ENCODE peak calls at places on chromosomes 5 and 9, in six cellular contexts. One of them, this sample, is unnamed.
A peak's percentile ranks its signal among the peaks of the same experiment; 100 is the strongest.

GRCh38 chr5:134136221-134136631 is 21.7 kb downstream of the TCF7 start:
- DNase-seq in neuronal stem cell: no peak
- DNase-seq in IMR-90: no peak
- DNase-seq in mesenchymal stem cell: no peak
- DNase-seq in H1: no peak
- DNase-seq in H9: peak; percentile 24
- DNase-seq in this sample: no peak

GRCh38 chr9:87002517-87002916 is 55.2 kb upstream of the GAS1 start:
- DNase-seq in neuronal stem cell: no peak
- DNase-seq in IMR-90: no peak
- DNase-seq in mesenchymal stem cell: no peak
- DNase-seq in H1: no peak
- DNase-seq in H9: no peak
- DNase-seq in this sample: no peak

GRCh38 chr5:132478498-132478855 is 12.1 kb downstream of the IRF1 start:
- DNase-seq in neuronal stem cell: no peak
- DNase-seq in IMR-90: no peak
- DNase-seq in mesenchymal stem cell: no peak
- DNase-seq in H1: no peak
- DNase-seq in H9: no peak
- DNase-seq in this sample: peak; percentile 51

GRCh38 chr5:14869286-14870164 is 2.1 kb downstream of the ANKH start:
- DNase-seq in neuronal stem cell: no peak
- DNase-seq in IMR-90: no peak
- DNase-seq in mesenchymal stem cell: no peak
- DNase-seq in H1: no peak
- DNase-seq in H9: no peak
- DNase-seq in this sample: no peak

GRCh38 chr5:60334281-60334713 is 365.7 kb downstream of the DEPDC1B start:
- DNase-seq in neuronal stem cell: no peak
- DNase-seq in IMR-90: peak; percentile 65
- DNase-seq in mesenchymal stem cell: peak; percentile 87
- DNase-seq in H1: no peak
- DNase-seq in H9: no peak
- DNase-seq in this sample: peak; percentile 8

GRCh38 chr9:95813923-95814322 is 61.6 kb upstream of the ERCC6L2 start:
- DNase-seq in neuronal stem cell: no peak
- DNase-seq in IMR-90: no peak
- DNase-seq in mesenchymal stem cell: no peak
- DNase-seq in H1: no peak
- DNase-seq in H9: no peak
- DNase-seq in this sample: no peak

GRCh38 chr9:36976371-36977030 is 57.6 kb downstream of the PAX5 start:
- DNase-seq in neuronal stem cell: no peak
- DNase-seq in IMR-90: no peak
- DNase-seq in mesenchymal stem cell: no peak
- DNase-seq in H1: peak; percentile 36
- DNase-seq in H9: peak; percentile 9
- DNase-seq in this sample: peak; percentile 92

GRCh38 chr5:129460121-129460950 is at the start of gene ADAMTS19:
- DNase-seq in neuronal stem cell: peak; percentile 17
- DNase-seq in IMR-90: peak; percentile 21
- DNase-seq in mesenchymal stem cell: peak; percentile 78
- DNase-seq in H1: peak; percentile 68
- DNase-seq in H9: peak; percentile 69
- DNase-seq in this sample: peak; percentile 55

GRCh38 chr9:107536462-107536861 is 46.9 kb upstream of the KLF4 start:
- DNase-seq in neuronal stem cell: no peak
- DNase-seq in IMR-90: no peak
- DNase-seq in mesenchymal stem cell: no peak
- DNase-seq in H1: no peak
- DNase-seq in H9: no peak
- DNase-seq in this sample: no peak

GRCh38 chr9:88387035-88387732 is 1.1 kb upstream of the SPIN1 start:
- DNase-seq in neuronal stem cell: no peak
- DNase-seq in IMR-90: peak; percentile 55
- DNase-seq in mesenchymal stem cell: peak; percentile 73
- DNase-seq in H1: no peak
- DNase-seq in H9: no peak
- DNase-seq in this sample: peak; percentile 18

GRCh38 chr5:68303038-68303738 is 87.6 kb downstream of the PIK3R1 start:
- DNase-seq in neuronal stem cell: no peak
- DNase-seq in IMR-90: peak; percentile 24
- DNase-seq in mesenchymal stem cell: peak; percentile 26
- DNase-seq in H1: no peak
- DNase-seq in H9: no peak
- DNase-seq in this sample: peak; percentile 29

GRCh38 chr9:111036068-111036789 is 2.0 kb downstream of the LPAR1 start:
- DNase-seq in neuronal stem cell: peak; percentile 26
- DNase-seq in IMR-90: peak; percentile 68
- DNase-seq in mesenchymal stem cell: peak; percentile 65
- DNase-seq in H1: peak; percentile 78
- DNase-seq in H9: peak; percentile 78
- DNase-seq in this sample: no peak
- H3K23ac ChIP-seq in neuronal stem cell: no peak overlapping the region
- H3K23ac ChIP-seq in IMR-90: peak overlapping the region; percentile 97
- H3K23ac ChIP-seq in mesenchymal stem cell: no peak overlapping the region
- H3K23ac ChIP-seq in H1: no peak overlapping the region
- H3K23ac ChIP-seq in H9: no peak overlapping the region
- H3K23ac ChIP-seq in this sample: no peak overlapping the region

GRCh38 chr5:270340-270739 is 1.1 kb upstream of the PDCD6 start:
- DNase-seq in neuronal stem cell: no peak
- DNase-seq in IMR-90: no peak
- DNase-seq in mesenchymal stem cell: no peak
- DNase-seq in H1: no peak
- DNase-seq in H9: peak; percentile 38
- DNase-seq in this sample: no peak

GRCh38 chr5:264346-264745 is 7.1 kb upstream of the PDCD6 start:
- DNase-seq in neuronal stem cell: no peak
- DNase-seq in IMR-90: no peak
- DNase-seq in mesenchymal stem cell: no peak
- DNase-seq in H1: no peak
- DNase-seq in H9: no peak
- DNase-seq in this sample: no peak

DNA sequence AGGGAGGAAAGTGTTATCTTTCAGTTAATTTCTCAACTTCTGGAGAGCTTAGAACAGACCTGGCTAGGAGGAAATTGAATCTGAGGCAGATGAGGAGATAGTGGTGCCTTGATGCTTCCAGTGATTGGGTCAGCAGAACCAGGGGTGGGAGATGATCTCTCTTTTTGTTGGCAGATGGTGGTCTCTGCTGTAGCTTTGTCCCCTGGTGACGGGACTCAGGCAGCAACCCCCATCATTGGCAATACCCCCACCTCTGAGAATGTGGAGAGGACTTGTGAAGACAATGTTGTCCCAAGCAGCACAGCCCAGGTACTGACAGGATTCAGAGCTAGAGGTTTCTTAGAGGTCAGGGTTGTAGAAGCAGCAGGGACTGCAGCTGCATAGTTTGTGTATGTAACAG is 3.7 kb upstream of the PDCD6 start:
- DNase-seq in neuronal stem cell: no peak
- DNase-seq in IMR-90: no peak
- DNase-seq in mesenchymal stem cell: no peak
- DNase-seq in H1: no peak
- DNase-seq in H9: no peak
- DNase-seq in this sample: no peak
- H3K18ac ChIP-seq in neuronal stem cell: no peak overlapping the region
- H3K18ac ChIP-seq in IMR-90: no peak overlapping the region
- H3K18ac ChIP-seq in mesenchymal stem cell: no peak overlapping the region
- H3K18ac ChIP-seq in H1: no peak overlapping the region
- H3K18ac ChIP-seq in H9: no peak overlapping the region
- H3K18ac ChIP-seq in this sample: no peak overlapping the region

GRCh38 chr9:69933445-69933844 is 110.2 kb upstream of the MAMDC2 start:
- DNase-seq in neuronal stem cell: no peak
- DNase-seq in IMR-90: no peak
- DNase-seq in mesenchymal stem cell: peak; percentile 44
- DNase-seq in H1: no peak
- DNase-seq in H9: no peak
- DNase-seq in this sample: no peak

GRCh38 chr9:69925452-69925851 is 104.8 kb downstream of the CFAP95 start:
- DNase-seq in neuronal stem cell: no peak
- DNase-seq in IMR-90: no peak
- DNase-seq in mesenchymal stem cell: no peak
- DNase-seq in H1: no peak
- DNase-seq in H9: no peak
- DNase-seq in this sample: no peak

GRCh38 chr9:69932901-69933300 is 110.7 kb upstream of the MAMDC2 start:
- DNase-seq in neuronal stem cell: no peak
- DNase-seq in IMR-90: no peak
- DNase-seq in mesenchymal stem cell: no peak
- DNase-seq in H1: peak; percentile 71
- DNase-seq in H9: peak; percentile 37
- DNase-seq in this sample: peak; percentile 51

GRCh38 chr9:69936427-69936826 is 107.2 kb upstream of the MAMDC2 start:
- DNase-seq in neuronal stem cell: no peak
- DNase-seq in IMR-90: peak; percentile 93
- DNase-seq in mesenchymal stem cell: peak; percentile 55
- DNase-seq in H1: no peak
- DNase-seq in H9: no peak
- DNase-seq in this sample: no peak

GRCh38 chr9:69931340-69931739 is 110.7 kb downstream of the CFAP95 start:
- DNase-seq in neuronal stem cell: no peak
- DNase-seq in IMR-90: no peak
- DNase-seq in mesenchymal stem cell: peak; percentile 10
- DNase-seq in H1: no peak
- DNase-seq in H9: peak; percentile 32
- DNase-seq in this sample: peak; percentile 31
- H3K23ac ChIP-seq in neuronal stem cell: no peak overlapping the region
- H3K23ac ChIP-seq in IMR-90: no peak overlapping the region
- H3K23ac ChIP-seq in mesenchymal stem cell: no peak overlapping the region
- H3K23ac ChIP-seq in H1: no peak overlapping the region
- H3K23ac ChIP-seq in H9: no peak overlapping the region
- H3K23ac ChIP-seq in this sample: no peak overlapping the region

GRCh38 chr5:178576591-178577351 is 13.4 kb downstream of the COL23A1 start:
- DNase-seq in neuronal stem cell: peak; percentile 33
- DNase-seq in IMR-90: no peak
- DNase-seq in mesenchymal stem cell: no peak
- DNase-seq in H1: peak; percentile 76
- DNase-seq in H9: peak; percentile 58
- DNase-seq in this sample: no peak
- H3K18ac ChIP-seq in neuronal stem cell: peak overlapping the region; percentile 96
- H3K18ac ChIP-seq in IMR-90: no peak overlapping the region
- H3K18ac ChIP-seq in mesenchymal stem cell: no peak overlapping the region
- H3K18ac ChIP-seq in H1: peak overlapping the region; percentile 78
- H3K18ac ChIP-seq in H9: peak overlapping the region; percentile 47
- H3K18ac ChIP-seq in this sample: no peak overlapping the region

GRCh38 chr5:151671979-151672378 is 14.7 kb downstream of the SPARC start:
- DNase-seq in neuronal stem cell: no peak
- DNase-seq in IMR-90: peak; percentile 63
- DNase-seq in mesenchymal stem cell: peak; percentile 66
- DNase-seq in H1: no peak
- DNase-seq in H9: no peak
- DNase-seq in this sample: no peak
- H3K23ac ChIP-seq in neuronal stem cell: no peak overlapping the region
- H3K23ac ChIP-seq in IMR-90: peak overlapping the region; percentile 53
- H3K23ac ChIP-seq in mesenchymal stem cell: no peak overlapping the region
- H3K23ac ChIP-seq in H1: no peak overlapping the region
- H3K23ac ChIP-seq in H9: no peak overlapping the region
- H3K23ac ChIP-seq in this sample: no peak overlapping the region